ENCODE peak calls at places on chromosomes 6 and 20, in five cellular contexts. Z is right lobe of liver, F is heart left ventricle, E is body of pancreas, T is HCT116. Q is an unnamed sample.
A peak's percentile ranks its signal among the peaks of the same experiment; 100 is the strongest.

GRCh38 chr6:2385584-2385983 is 140.2 kb upstream of the GMDS start:
- ATAC-seq in Z (no peak), F (no peak), E (no peak), T (no peak), Q (no peak)

GRCh38 chr20:34516874-34517542 is 786 bp downstream of the DYNLRB1 start:
- ATAC-seq in Z (peak; percentile 3), F (peak; percentile 3), E (no peak), T (peak; percentile 49), Q (no peak)

GRCh38 chr6:108114861-108115597 is 40.5 kb upstream of the OSTM1 start:
- ATAC-seq in Z (peak; percentile 63), F (peak; percentile 36), E (peak; percentile 34), T (no peak), Q (no peak)

GRCh38 chr20:1280421-1281102 is 14.5 kb downstream of the SNPH start:
- ATAC-seq in Z (no peak), F (peak; percentile 63), E (no peak), T (no peak), Q (no peak)

GRCh38 chr20:19915111-19915798 is 101.9 kb upstream of the NAA20 start:
- ATAC-seq in Z (peak; percentile 13), F (peak; percentile 55), E (no peak), T (no peak), Q (peak; percentile 52)

GRCh38 chr6:34788111-34788510 is 3.8 kb upstream of the BLTP3A start:
- ATAC-seq in Z (no peak), F (no peak), E (no peak), T (no peak), Q (no peak)

GRCh38 chr20:23528867-23529431 is 38.0 kb downstream of the CST8 start:
- ATAC-seq in Z (no peak), F (no peak), E (no peak), T (no peak), Q (no peak)

GRCh38 chr6:168456907-168457771 is 16.2 kb downstream of the SMOC2 start:
- ATAC-seq in Z (no peak), F (no peak), E (no peak), T (no peak), Q (no peak)

GRCh38 chr6:36692861-36693702 is 4.5 kb upstream of the RAB44 start:
- ATAC-seq in Z (peak; percentile 14), F (peak; percentile 80), E (peak; percentile 62), T (no peak), Q (peak; percentile 46)

GRCh38 chr6:35063701-35064507 is 77.2 kb downstream of the TCP11 start:
- ATAC-seq in Z (peak; percentile 6), F (peak; percentile 66), E (no peak), T (no peak), Q (no peak)

GRCh38 chr6:150046943-150047342 is 21.6 kb upstream of the RAET1L start:
- ATAC-seq in Z (no peak), F (no peak), E (no peak), T (peak; percentile 22), Q (no peak)

GRCh38 chr20:56788671-56789610 is 159.8 kb downstream of the TFAP2C start:
- ATAC-seq in Z (no peak), F (no peak), E (no peak), T (peak; percentile 63), Q (no peak)

GRCh38 chr6:90204327-90204726 is 92.3 kb downstream of the BACH2 start:
- ATAC-seq in Z (no peak), F (peak; percentile 64), E (no peak), T (no peak), Q (no peak)

GRCh38 chr6:129183681-129184216 is 300.8 kb downstream of the LAMA2 start:
- ATAC-seq in Z (no peak), F (no peak), E (no peak), T (peak; percentile 46), Q (no peak)

GRCh38 chr6:158175111-158175510 is 7.0 kb downstream of the GTF2H5 start:
- ATAC-seq in Z (no peak), F (no peak), E (no peak), T (no peak), Q (no peak)

GRCh38 chr20:4563534-4563933 is 158.2 kb upstream of the PRND start:
- ATAC-seq in Z (no peak), F (no peak), E (no peak), T (peak; percentile 63), Q (no peak)

GRCh38 chr6:89999995-90000825 is 105.9 kb downstream of the GJA10 start:
- ATAC-seq in Z (no peak), F (peak; percentile 54), E (no peak), T (no peak), Q (peak; percentile 34)

GRCh38 chr6:53306819-53307347 is 41.9 kb downstream of the ELOVL5 start:
- ATAC-seq in Z (peak; percentile 82), F (no peak), E (peak; percentile 38), T (no peak), Q (no peak)

GRCh38 chr6:72283571-72283970 is 338.3 kb upstream of the KCNQ5 start:
- ATAC-seq in Z (no peak), F (no peak), E (no peak), T (no peak), Q (no peak)

GRCh38 chr20:62644802-62645496 is 2.6 kb downstream of the SLCO4A1 start:
- ATAC-seq in Z (no peak), F (peak; percentile 8), E (no peak), T (no peak), Q (no peak)

GRCh38 chr20:24648481-24648880 is 179.1 kb downstream of the SYNDIG1 start:
- ATAC-seq in Z (no peak), F (peak; percentile 18), E (no peak), T (no peak), Q (no peak)

GRCh38 chr6:170081556-170081955 is 209.3 kb downstream of the DLL1 start:
- ATAC-seq in Z (no peak), F (no peak), E (no peak), T (no peak), Q (no peak)

GRCh38 chr6:14524319-14524718 is 406.7 kb downstream of the CD83 start:
- ATAC-seq in Z (no peak), F (peak; percentile 29), E (peak; percentile 60), T (no peak), Q (peak; percentile 92)

GRCh38 chr20:10683537-10683936 is 9.7 kb upstream of the JAG1 start:
- ATAC-seq in Z (no peak), F (no peak), E (peak; percentile 72), T (no peak), Q (no peak)

GRCh38 chr20:10686356-10687169 is 12.8 kb upstream of the JAG1 start:
- ATAC-seq in Z (no peak), F (no peak), E (no peak), T (no peak), Q (no peak)

GRCh38 chr20:10689385-10689784 is 15.6 kb upstream of the JAG1 start:
- ATAC-seq in Z (no peak), F (no peak), E (no peak), T (no peak), Q (no peak)
- TF ChIP-seq POLR2A in Z (no peak), F (no peak), E (no peak), T (no peak), Q (no peak)

DNA sequence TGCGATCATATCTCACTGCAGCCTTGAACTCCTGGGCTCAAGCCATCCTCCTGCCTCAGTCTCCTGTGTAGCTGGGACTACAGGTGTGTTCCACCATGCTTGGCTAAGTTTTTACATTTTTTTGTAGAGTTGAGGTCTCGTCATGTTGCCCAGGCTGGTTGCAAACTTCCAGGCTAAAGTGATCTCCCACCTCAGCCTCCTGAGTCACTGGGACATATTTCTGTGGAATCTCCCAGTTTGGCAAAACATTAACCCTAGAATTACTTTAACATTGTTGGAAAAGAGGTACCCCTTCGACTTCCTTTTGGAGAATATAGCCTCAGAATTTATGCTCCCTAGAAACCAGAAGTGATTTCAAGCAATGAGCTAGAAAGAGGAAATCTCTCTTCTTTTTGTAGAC is 57.2 kb downstream of the SHLD1 start:
- ATAC-seq in Z (no peak), F (no peak), E (no peak), T (no peak), Q (no peak)
- H3K4me1 ChIP-seq in Z (peaks cover 16% of the 10 kb centered on the region), F (peaks cover 8% of the 10 kb centered on the region), E (peaks cover 19% of the 10 kb centered on the region), T (peaks cover 11% of the 10 kb centered on the region), Q (no peaks in the 10 kb centered on the region)

DNA sequence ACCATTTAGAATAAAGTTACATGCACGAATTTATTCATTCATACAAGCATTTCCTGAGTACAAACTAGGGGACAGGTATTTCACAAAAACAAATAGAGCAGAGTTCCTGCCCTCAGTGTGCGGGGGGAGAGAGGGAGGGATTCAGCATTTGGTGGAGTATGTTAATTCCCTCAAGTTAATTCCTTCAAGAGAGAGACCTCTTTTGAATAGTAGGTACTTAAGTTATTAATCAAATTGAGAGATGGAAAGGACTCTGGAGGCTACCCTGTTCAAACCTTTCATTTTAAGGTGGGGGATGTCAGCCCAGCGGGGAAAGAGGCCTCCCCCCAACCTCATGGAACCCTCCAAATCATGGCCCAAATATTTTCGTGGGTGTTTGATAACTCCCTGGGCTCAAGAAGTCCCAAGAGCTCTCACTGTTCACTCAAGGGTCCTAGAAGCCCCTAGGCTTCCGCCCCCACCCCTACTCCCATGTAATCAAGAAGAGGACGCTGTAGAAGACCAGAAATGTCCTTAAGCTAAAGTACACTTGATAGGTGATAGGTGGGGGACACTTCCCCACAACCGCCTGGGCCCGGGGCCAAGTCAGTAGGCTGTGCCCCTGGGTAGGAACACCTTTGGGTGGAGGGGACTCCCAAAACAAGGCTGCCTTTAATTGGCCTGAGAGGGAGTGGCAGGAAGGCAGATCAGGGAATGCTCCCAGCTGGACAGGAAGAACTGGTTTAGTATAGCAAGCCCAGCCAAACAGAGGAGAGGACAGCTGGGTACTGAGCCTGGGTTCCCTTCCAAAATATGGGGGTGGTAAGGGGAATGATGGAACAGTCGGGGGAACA is 2.9 kb downstream of the SDC4 start:
- ATAC-seq in Z (peak; percentile 3), F (no peak), E (peak; percentile 15), T (peak; percentile 37), Q (no peak)
- TF ChIP-seq POLR2A in Z (peak; percentile 76), F (no peak), E (peak; percentile 59), T (no peak), Q (peak; percentile 7)

GRCh38 chr20:31605031-31605901 is at the start of gene ID1:
- ATAC-seq in Z (peak; percentile 79), F (peak; percentile 91), E (peak; percentile 83), T (peak; percentile 56), Q (peak; percentile 85)

GRCh38 chr20:31606928-31607639 is 2.0 kb downstream of the ID1 start:
- ATAC-seq in Z (no peak), F (no peak), E (no peak), T (peak; percentile 29), Q (no peak)

GRCh38 chr20:31606678-31606927 is 1.5 kb downstream of the ID1 start:
- ATAC-seq in Z (no peak), F (no peak), E (no peak), T (no peak), Q (no peak)

GRCh38 chr20:31604567-31605030 is 490 bp upstream of the ID1 start:
- ATAC-seq in Z (no peak), F (no peak), E (peak; percentile 5), T (no peak), Q (peak; percentile 1)

DNA sequence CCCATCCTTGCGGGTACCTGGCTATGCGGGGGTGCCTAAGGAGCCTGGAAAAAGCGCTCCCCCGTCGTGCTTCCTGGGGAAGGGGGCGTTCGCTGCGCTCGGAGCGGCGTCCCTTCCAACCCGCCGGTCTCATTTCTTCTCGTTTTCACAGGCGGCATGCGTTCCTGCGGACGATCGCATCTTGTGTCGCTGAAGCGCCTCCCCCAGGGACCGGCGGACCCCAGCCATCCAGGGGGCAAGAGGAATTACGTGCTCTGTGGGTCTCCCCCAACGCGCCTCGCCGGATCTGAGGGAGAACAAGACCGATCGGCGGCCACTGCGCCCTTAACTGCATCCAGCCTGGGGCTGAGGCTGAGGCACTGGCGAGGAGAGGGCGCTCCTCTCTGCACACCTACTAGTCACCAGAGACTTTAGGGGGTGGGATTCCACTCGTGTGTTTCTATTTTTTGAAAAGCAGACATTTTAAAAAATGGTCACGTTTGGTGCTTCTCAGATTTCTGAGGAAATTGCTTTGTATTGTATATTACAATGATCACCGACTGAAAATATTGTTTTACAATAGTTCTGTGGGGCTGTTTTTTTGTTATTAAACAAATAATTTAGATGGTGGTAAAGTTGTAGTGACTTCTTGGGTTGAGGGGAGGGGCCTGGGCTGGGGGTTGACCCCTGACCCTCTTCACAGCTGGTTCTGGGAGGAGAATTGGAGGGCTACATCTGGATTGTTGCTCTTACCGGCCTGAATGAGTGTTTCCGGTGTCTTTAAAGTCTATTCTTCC is 1.0 kb downstream of the ID1 start:
- ATAC-seq in Z (no peak), F (no peak), E (no peak), T (no peak), Q (no peak)
- H3K4me1 ChIP-seq in Z (peaks cover 62% of the 10 kb centered on the region), F (peaks cover 5% of the 10 kb centered on the region), E (peaks cover 70% of the 10 kb centered on the region), T (peaks cover 64% of the 10 kb centered on the region), Q (peaks cover 9% of the 10 kb centered on the region)

Q was measured in gastroesophageal sphincter.